ENCODE peak calls at places on chromosome 12, in eight cellular contexts. One of them, this sample, is unnamed.

GRCh38 chr12:51361419-51362016 is 15.0 kb upstream of the CELA1 start:
- DNase-seq in adrenal gland: no peak
- DNase-seq in endothelial cell of umbilical vein: no peak
- DNase-seq in suprapubic skin: no peak
- DNase-seq in GM12892: no peak
- DNase-seq in lower leg skin: no peak
- DNase-seq in heart left ventricle: no peak
- DNase-seq in NB4: no peak
- DNase-seq in this sample: peak

GRCh38 chr12:22529281-22530060 is 14.9 kb downstream of the C2CD5 start:
- DNase-seq in heart left ventricle: no peak
- DNase-seq in suprapubic skin: no peak
- DNase-seq in adrenal gland: no peak
- DNase-seq in endothelial cell of umbilical vein: peak
- DNase-seq in NB4: peak
- DNase-seq in lower leg skin: no peak
- DNase-seq in GM12892: no peak
- DNase-seq in this sample: peak

GRCh38 chr12:115771601-115772000 is 505.9 kb downstream of the MED13L start:
- DNase-seq in GM12892: no peak
- DNase-seq in endothelial cell of umbilical vein: no peak
- DNase-seq in adrenal gland: no peak
- DNase-seq in NB4: no peak
- DNase-seq in heart left ventricle: no peak
- DNase-seq in suprapubic skin: no peak
- DNase-seq in lower leg skin: no peak
- DNase-seq in this sample: no peak

GRCh38 chr12:42282301-42282700 is 43.6 kb downstream of the ZCRB1 start:
- DNase-seq in adrenal gland: no peak
- DNase-seq in lower leg skin: no peak
- DNase-seq in NB4: no peak
- DNase-seq in endothelial cell of umbilical vein: no peak
- DNase-seq in heart left ventricle: no peak
- DNase-seq in suprapubic skin: no peak
- DNase-seq in GM12892: no peak
- DNase-seq in this sample: no peak

GRCh38 chr12:119328111-119328510 is 6.4 kb upstream of the CCDC60 start:
- DNase-seq in lower leg skin: no peak
- DNase-seq in suprapubic skin: no peak
- DNase-seq in NB4: peak
- DNase-seq in adrenal gland: no peak
- DNase-seq in heart left ventricle: peak
- DNase-seq in endothelial cell of umbilical vein: no peak
- DNase-seq in GM12892: peak
- DNase-seq in this sample: peak

GRCh38 chr12:40502322-40502721 is 189.9 kb upstream of the CNTN1 start:
- DNase-seq in adrenal gland: no peak
- DNase-seq in lower leg skin: no peak
- DNase-seq in GM12892: no peak
- DNase-seq in NB4: peak
- DNase-seq in suprapubic skin: no peak
- DNase-seq in heart left ventricle: no peak
- DNase-seq in endothelial cell of umbilical vein: no peak
- DNase-seq in this sample: no peak

GRCh38 chr12:12217018-12217359 is 49.9 kb downstream of the LRP6 start:
- DNase-seq in suprapubic skin: no peak
- DNase-seq in heart left ventricle: no peak
- DNase-seq in lower leg skin: no peak
- DNase-seq in GM12892: no peak
- DNase-seq in NB4: no peak
- DNase-seq in adrenal gland: no peak
- DNase-seq in endothelial cell of umbilical vein: no peak
- DNase-seq in this sample: no peak

GRCh38 chr12:113259499-113259953 is 38.3 kb downstream of the TPCN1 start:
- DNase-seq in suprapubic skin: peak
- DNase-seq in adrenal gland: peak
- DNase-seq in GM12892: no peak
- DNase-seq in NB4: peak
- DNase-seq in endothelial cell of umbilical vein: peak
- DNase-seq in lower leg skin: peak
- DNase-seq in heart left ventricle: peak
- DNase-seq in this sample: peak

GRCh38 chr12:108980831-108981618 is 39.8 kb downstream of the SVOP start:
- DNase-seq in GM12892: no peak
- DNase-seq in heart left ventricle: peak
- DNase-seq in adrenal gland: no peak
- DNase-seq in NB4: no peak
- DNase-seq in endothelial cell of umbilical vein: no peak
- DNase-seq in lower leg skin: no peak
- DNase-seq in suprapubic skin: no peak
- DNase-seq in this sample: no peak

DNA sequence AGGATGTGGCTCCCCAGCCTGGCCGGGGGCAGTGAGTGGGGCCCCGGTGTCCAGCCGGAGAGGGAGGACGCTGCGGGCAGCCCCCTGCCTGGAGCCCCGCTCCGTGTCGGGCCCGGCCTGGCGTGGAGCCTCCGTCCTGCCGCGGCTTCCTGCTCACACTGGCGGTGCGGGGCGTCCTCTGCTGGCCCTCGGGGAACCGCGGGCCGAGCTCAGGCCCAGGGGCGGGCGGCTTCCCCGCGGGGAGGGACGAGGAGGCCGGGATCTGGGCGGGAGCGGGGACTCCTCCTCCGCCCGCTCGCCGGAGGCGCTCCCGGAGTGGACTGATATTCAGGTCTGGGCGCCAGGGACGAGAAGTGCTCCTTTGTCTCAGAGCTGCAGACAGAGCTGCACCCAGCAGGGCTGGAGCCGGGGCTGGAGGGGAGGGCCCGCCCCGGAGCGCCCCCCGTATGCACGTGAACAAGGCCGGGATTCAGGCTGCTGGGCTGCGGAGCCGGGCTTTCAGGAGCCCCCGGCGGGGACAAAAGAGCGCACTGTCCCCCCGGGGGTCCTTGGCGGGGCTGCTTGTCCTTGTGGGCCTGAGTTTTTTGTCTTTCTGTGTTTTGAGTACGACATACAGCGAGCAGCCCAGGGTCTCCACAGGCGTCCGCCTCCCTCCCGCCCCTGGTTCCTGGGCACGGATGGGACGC is 2.3 kb downstream of the MMP17 start:
- DNase-seq in NB4: peak
- DNase-seq in heart left ventricle: peak
- DNase-seq in endothelial cell of umbilical vein: peak
- DNase-seq in lower leg skin: peak
- DNase-seq in GM12892: peak
- DNase-seq in adrenal gland: peak
- DNase-seq in suprapubic skin: peak
- DNase-seq in this sample: peak
- TF ChIP-seq POLR2A in NB4: no peak
- TF ChIP-seq POLR2A in heart left ventricle: peak
- TF ChIP-seq POLR2A in endothelial cell of umbilical vein: no peak
- TF ChIP-seq POLR2A in lower leg skin: no peak
- TF ChIP-seq POLR2A in GM12892: no peak
- TF ChIP-seq POLR2A in adrenal gland: no peak
- TF ChIP-seq POLR2A in suprapubic skin: no peak
- TF ChIP-seq POLR2A in this sample: no peak

GRCh38 chr12:57094194-57095160 is 5.6 kb downstream of the NAB2 start:
- DNase-seq in endothelial cell of umbilical vein: no peak
- DNase-seq in adrenal gland: no peak
- DNase-seq in GM12892: no peak
- DNase-seq in lower leg skin: peak
- DNase-seq in NB4: no peak
- DNase-seq in suprapubic skin: peak
- DNase-seq in heart left ventricle: no peak
- DNase-seq in this sample: no peak
- TF ChIP-seq POLR2A in endothelial cell of umbilical vein: peak
- TF ChIP-seq POLR2A in adrenal gland: peak
- TF ChIP-seq POLR2A in GM12892: peak
- TF ChIP-seq POLR2A in lower leg skin: no peak
- TF ChIP-seq POLR2A in NB4: no peak
- TF ChIP-seq POLR2A in suprapubic skin: no peak
- TF ChIP-seq POLR2A in heart left ventricle: no peak
- TF ChIP-seq POLR2A in this sample: no peak

DNA sequence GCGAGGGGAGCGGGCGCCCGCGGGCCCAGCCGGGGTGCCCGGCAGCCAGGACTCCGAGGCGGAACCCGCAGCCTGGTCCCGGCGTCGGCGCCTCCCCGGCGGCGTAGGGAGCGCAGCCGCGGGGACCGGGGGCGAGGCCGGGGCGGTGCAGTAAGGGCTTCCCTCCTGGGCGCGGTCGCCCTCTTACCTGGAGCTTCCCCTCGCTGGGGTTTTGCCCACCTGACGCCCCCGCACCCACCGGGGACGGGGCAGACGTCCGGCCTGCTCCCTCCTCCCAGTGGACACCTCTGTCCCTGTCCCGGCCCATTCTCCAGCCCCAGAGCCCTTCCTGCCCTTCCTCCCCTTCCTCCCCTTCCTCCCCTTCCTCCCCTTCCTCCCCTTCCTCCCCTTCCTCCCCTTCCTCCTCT is 413 bp upstream of the TUBA1C start:
- DNase-seq in lower leg skin: no peak
- DNase-seq in heart left ventricle: no peak
- DNase-seq in suprapubic skin: no peak
- DNase-seq in endothelial cell of umbilical vein: no peak
- DNase-seq in GM12892: peak
- DNase-seq in adrenal gland: no peak
- DNase-seq in NB4: no peak
- DNase-seq in this sample: peak
- TF ChIP-seq POLR2A in lower leg skin: no peak
- TF ChIP-seq POLR2A in heart left ventricle: peak
- TF ChIP-seq POLR2A in suprapubic skin: no peak
- TF ChIP-seq POLR2A in endothelial cell of umbilical vein: no peak
- TF ChIP-seq POLR2A in GM12892: no peak
- TF ChIP-seq POLR2A in adrenal gland: no peak
- TF ChIP-seq POLR2A in NB4: no peak
- TF ChIP-seq POLR2A in this sample: no peak

GRCh38 chr12:111769599-111769998 is 2.9 kb downstream of the ALDH2 start:
- DNase-seq in adrenal gland: no peak
- DNase-seq in NB4: no peak
- DNase-seq in endothelial cell of umbilical vein: no peak
- DNase-seq in lower leg skin: no peak
- DNase-seq in heart left ventricle: no peak
- DNase-seq in suprapubic skin: no peak
- DNase-seq in GM12892: no peak
- DNase-seq in this sample: no peak

GRCh38 chr12:111764120-111764821 is 2.5 kb upstream of the ALDH2 start:
- DNase-seq in adrenal gland: no peak
- DNase-seq in endothelial cell of umbilical vein: no peak
- DNase-seq in lower leg skin: no peak
- DNase-seq in NB4: no peak
- DNase-seq in heart left ventricle: no peak
- DNase-seq in GM12892: no peak
- DNase-seq in suprapubic skin: no peak
- DNase-seq in this sample: no peak

GRCh38 chr12:111768159-111768895 is 1.6 kb downstream of the ALDH2 start:
- DNase-seq in heart left ventricle: no peak
- DNase-seq in suprapubic skin: no peak
- DNase-seq in adrenal gland: no peak
- DNase-seq in lower leg skin: no peak
- DNase-seq in GM12892: no peak
- DNase-seq in endothelial cell of umbilical vein: no peak
- DNase-seq in NB4: no peak
- DNase-seq in this sample: no peak

GRCh38 chr12:111767362-111768158 is 827 bp downstream of the ALDH2 start:
- DNase-seq in adrenal gland: peak
- DNase-seq in suprapubic skin: no peak
- DNase-seq in GM12892: no peak
- DNase-seq in NB4: no peak
- DNase-seq in endothelial cell of umbilical vein: peak
- DNase-seq in heart left ventricle: no peak
- DNase-seq in lower leg skin: no peak
- DNase-seq in this sample: no peak

GRCh38 chr12:111766608-111767361 is at the start of gene ALDH2:
- DNase-seq in GM12892: no peak
- DNase-seq in adrenal gland: peak
- DNase-seq in NB4: peak
- DNase-seq in suprapubic skin: peak
- DNase-seq in endothelial cell of umbilical vein: peak
- DNase-seq in lower leg skin: peak
- DNase-seq in heart left ventricle: peak
- DNase-seq in this sample: peak
- TF ChIP-seq POLR2A in GM12892: no peak
- TF ChIP-seq POLR2A in adrenal gland: peak
- TF ChIP-seq POLR2A in NB4: no peak
- TF ChIP-seq POLR2A in suprapubic skin: peak
- TF ChIP-seq POLR2A in endothelial cell of umbilical vein: peak
- TF ChIP-seq POLR2A in lower leg skin: no peak
- TF ChIP-seq POLR2A in heart left ventricle: peak
- TF ChIP-seq POLR2A in this sample: no peak

GRCh38 chr12:14948672-14949071 is 10.3 kb upstream of the ERP27 start:
- DNase-seq in GM12892: no peak
- DNase-seq in NB4: peak
- DNase-seq in heart left ventricle: peak
- DNase-seq in endothelial cell of umbilical vein: peak
- DNase-seq in adrenal gland: peak
- DNase-seq in lower leg skin: no peak
- DNase-seq in suprapubic skin: no peak
- DNase-seq in this sample: peak
- TF ChIP-seq POLR2A in GM12892: peak
- TF ChIP-seq POLR2A in NB4: peak
- TF ChIP-seq POLR2A in heart left ventricle: peak
- TF ChIP-seq POLR2A in endothelial cell of umbilical vein: peak
- TF ChIP-seq POLR2A in adrenal gland: no peak
- TF ChIP-seq POLR2A in lower leg skin: no peak
- TF ChIP-seq POLR2A in suprapubic skin: peak
- TF ChIP-seq POLR2A in this sample: peak

GRCh38 chr12:67792185-67792584 is 143.6 kb downstream of the DYRK2 start:
- DNase-seq in GM12892: no peak
- DNase-seq in suprapubic skin: no peak
- DNase-seq in endothelial cell of umbilical vein: no peak
- DNase-seq in heart left ventricle: no peak
- DNase-seq in adrenal gland: no peak
- DNase-seq in lower leg skin: no peak
- DNase-seq in NB4: no peak
- DNase-seq in this sample: no peak
- TF ChIP-seq POLR2A in GM12892: no peak
- TF ChIP-seq POLR2A in suprapubic skin: no peak
- TF ChIP-seq POLR2A in endothelial cell of umbilical vein: no peak
- TF ChIP-seq POLR2A in heart left ventricle: no peak
- TF ChIP-seq POLR2A in adrenal gland: no peak
- TF ChIP-seq POLR2A in lower leg skin: no peak
- TF ChIP-seq POLR2A in NB4: no peak
- TF ChIP-seq POLR2A in this sample: no peak

GRCh38 chr12:124470806-124471205 is 96.6 kb downstream of the NCOR2 start:
- DNase-seq in lower leg skin: no peak
- DNase-seq in heart left ventricle: no peak
- DNase-seq in GM12892: no peak
- DNase-seq in adrenal gland: no peak
- DNase-seq in endothelial cell of umbilical vein: no peak
- DNase-seq in suprapubic skin: no peak
- DNase-seq in NB4: no peak
- DNase-seq in this sample: no peak
- TF ChIP-seq POLR2A in lower leg skin: no peak
- TF ChIP-seq POLR2A in heart left ventricle: no peak
- TF ChIP-seq POLR2A in GM12892: no peak
- TF ChIP-seq POLR2A in adrenal gland: no peak
- TF ChIP-seq POLR2A in endothelial cell of umbilical vein: no peak
- TF ChIP-seq POLR2A in suprapubic skin: no peak
- TF ChIP-seq POLR2A in NB4: no peak
- TF ChIP-seq POLR2A in this sample: no peak